ENCODE peak calls at places on chromosomes 4 and X, in five cellular contexts. Y is activated T-helper 1 cell treated with anti-CD3 and anti-CD28 coated beads, Interleukin-12 subunit alpha, Interleukin-12 subunit beta, Interleukin-2, Interleukin-4 antibody, amounts not matched to agents 30 ng/mL and 10 ng/mL and 1 ng/mL, durations not matched to agents 14 hours and 24 hours and 36 hours; U is A549; N is stomach; R is NCI-H510A treated with DMSO at 0.1 percent for 48 hours. Z is an unnamed sample.
A peak's percentile ranks its signal among the peaks of the same experiment; 100 is the strongest.

GRCh38 chr4:185716008-185716976 is 95.7 kb downstream of the SORBS2 start:
- DNase-seq in N (no peak), Y (no peak), U (no peak), R (peak; percentile 60), Z (peak; percentile 41)

GRCh38 chr4:120769227-120769626 is 153.3 kb downstream of the PRDM5 start:
- DNase-seq in U (no peak), N (no peak), R (no peak), Y (no peak), Z (no peak)

GRCh38 chrX:27491397-27491796 is 28.3 kb upstream of the PPP4R3C start:
- DNase-seq in Y (no peak), N (no peak), U (no peak), R (no peak), Z (no peak)

GRCh38 chr4:164731827-164732474 is 22.0 kb upstream of the SMIM31 start:
- DNase-seq in N (peak; percentile 31), R (peak; percentile 21), U (peak; percentile 31), Y (no peak), Z (peak; percentile 68)

GRCh38 chr4:24582235-24582863 is 2.0 kb downstream of the DHX15 start:
- DNase-seq in N (no peak), U (no peak), Y (no peak), R (no peak), Z (no peak)

GRCh38 chrX:134484039-134484438 is 24.1 kb downstream of the HPRT1 start:
- DNase-seq in Y (no peak), U (peak; percentile 67), R (peak; percentile 11), N (no peak), Z (no peak)

GRCh38 chrX:28498658-28499057 is 88.6 kb upstream of the IL1RAPL1 start:
- DNase-seq in Y (no peak), R (no peak), U (no peak), N (no peak), Z (no peak)

GRCh38 chr4:106080376-106080775 is 185.1 kb downstream of the NPNT start:
- DNase-seq in Y (no peak), N (no peak), R (no peak), U (no peak), Z (no peak)

GRCh38 chr4:3070709-3071500 is 3.4 kb downstream of the HTT-AS start:
- DNase-seq in U (no peak), N (no peak), Y (no peak), R (no peak), Z (no peak)

GRCh38 chr4:30716158-30716557 is 4.0 kb upstream of the PCDH7 start:
- DNase-seq in Y (no peak), U (peak; percentile 14), R (peak; percentile 42), N (no peak), Z (no peak)

GRCh38 chrX:53479295-53479694 is 45.1 kb upstream of the HSD17B10 start:
- DNase-seq in R (no peak), U (peak; percentile 21), Y (no peak), N (no peak), Z (no peak)

GRCh38 chr4:152244659-152245058 is 291.2 kb downstream of the FBXW7 start:
- DNase-seq in R (no peak), Y (no peak), N (no peak), U (no peak), Z (no peak)

GRCh38 chr4:169439244-169439643 is 168.5 kb upstream of the SH3RF1 start:
- DNase-seq in N (no peak), R (no peak), Y (no peak), U (no peak), Z (no peak)

GRCh38 chrX:1511829-1512228 is 25.2 kb downstream of the P2RY8 start:
- DNase-seq in U (no peak), R (no peak), Y (no peak), N (no peak), Z (no peak)

Z was measured in glutamatergic neuron.